ENCODE peak calls at places on chromosomes 7 and 10, in ten cellular contexts. X is HS-27A, P is T-cell, I is mucosa of descending colon, E is natural killer cell, Y is osteocyte, V is Calu3, B is fibroblast of lung, S is IMR-90, R is NCI-H1105. D is an unnamed sample.

GRCh38 chr7:20030915-20031362 is 186.2 kb downstream of the MACC1 start:
- DNase-seq in X (no peak), P (no peak), I (no peak), E (no peak), Y (no peak), V (no peak), B (peak; percentile 84), S (peak; percentile 50), R (no peak), D (no peak)

GRCh38 chr7:92567460-92567859 is 22.7 kb downstream of the FAM133B start:
- DNase-seq in X (no peak), P (no peak), I (no peak), E (no peak), Y (no peak), V (no peak), B (peak; percentile 14), S (peak; percentile 59), R (no peak), D (no peak)

GRCh38 chr7:101924171-101924570 is 106.7 kb downstream of the CUX1 start:
- DNase-seq in X (no peak), P (no peak), I (no peak), E (no peak), Y (no peak), V (no peak), B (peak; percentile 88), S (peak; percentile 86), R (no peak), D (no peak)

GRCh38 chr7:150417863-150418262 is 32.6 kb upstream of the GIMAP8 start:
- DNase-seq in X (no peak), P (no peak), I (no peak), E (no peak), Y (no peak), V (no peak), B (no peak), S (no peak), R (no peak), D (no peak)

GRCh38 chr10:88466786-88467185 is 116.3 kb downstream of the RNLS start:
- DNase-seq in X (no peak), P (no peak), I (no peak), E (no peak), Y (no peak), V (no peak), B (no peak), S (no peak), R (no peak), D (no peak)

GRCh38 chr7:55733584-55733983 is 129.0 kb downstream of the SEPTIN14 start:
- DNase-seq in X (no peak), P (no peak), I (no peak), E (no peak), Y (no peak), V (no peak), B (peak; percentile 76), S (peak; percentile 6), R (no peak), D (no peak)

GRCh38 chr7:100171087-100171681 is 2.8 kb upstream of the GAL3ST4 start:
- DNase-seq in X (no peak), P (no peak), I (peak; percentile 67), E (no peak), Y (no peak), V (no peak), B (no peak), S (no peak), R (no peak), D (no peak)

GRCh38 chr10:97116534-97117162 is 69.1 kb downstream of the SLIT1 start:
- DNase-seq in X (no peak), P (no peak), I (no peak), E (no peak), Y (no peak), V (no peak), B (no peak), S (no peak), R (no peak), D (no peak)

GRCh38 chr7:137836113-137836509 is 10.7 kb downstream of the DGKI start:
- DNase-seq in X (no peak), P (no peak), I (no peak), E (no peak), Y (no peak), V (no peak), B (peak; percentile 63), S (peak; percentile 76), R (no peak), D (no peak)

GRCh38 chr10:116331815-116332214 is 7.6 kb downstream of the CCDC172 start:
- DNase-seq in X (no peak), P (no peak), I (no peak), E (no peak), Y (no peak), V (no peak), B (no peak), S (no peak), R (no peak), D (no peak)

GRCh38 chr10:88852327-88852726 is 683 bp upstream of the ANKRD22 start:
- DNase-seq in X (no peak), P (no peak), I (no peak), E (no peak), Y (no peak), V (no peak), B (no peak), S (no peak), R (no peak), D (no peak)

GRCh38 chr10:103256613-103257012 is 10.9 kb downstream of the RPEL1 start:
- DNase-seq in X (no peak), P (no peak), I (no peak), E (no peak), Y (no peak), V (no peak), B (no peak), S (no peak), R (no peak), D (no peak)

GRCh38 chr7:47485640-47486435 is 96.1 kb downstream of the TNS3 start:
- DNase-seq in X (no peak), P (no peak), I (no peak), E (no peak), Y (no peak), V (peak; percentile 75), B (peak; percentile 46), S (peak; percentile 45), R (no peak), D (peak; percentile 90)

GRCh38 chr7:34036069-34036920 is 131.0 kb downstream of the BMPER start:
- DNase-seq in X (no peak), P (no peak), I (peak; percentile 75), E (no peak), Y (no peak), V (peak; percentile 81), B (peak; percentile 66), S (peak; percentile 33), R (no peak), D (peak; percentile 74)

GRCh38 chr7:37901890-37902524 is 14.6 kb downstream of the SFRP4 start:
- DNase-seq in X (peak; percentile 30), P (no peak), I (no peak), E (no peak), Y (no peak), V (no peak), B (peak; percentile 85), S (peak; percentile 4), R (no peak), D (no peak)

GRCh38 chr7:129423700-129424410 is 10.4 kb upstream of the STRIP2 start:
- DNase-seq in X (no peak), P (no peak), I (no peak), E (no peak), Y (no peak), V (no peak), B (peak; percentile 22), S (peak; percentile 25), R (peak; percentile 27), D (no peak)

GRCh38 chr10:114301177-114301576 is 62.1 kb downstream of the VWA2 start:
- DNase-seq in X (no peak), P (no peak), I (no peak), E (no peak), Y (no peak), V (no peak), B (no peak), S (no peak), R (no peak), D (no peak)

GRCh38 chr7:109757713-109758112 is 1188.0 kb downstream of the DNAJB9 start:
- DNase-seq in X (no peak), P (no peak), I (no peak), E (no peak), Y (no peak), V (no peak), B (no peak), S (no peak), R (no peak), D (no peak)

GRCh38 chr10:96491303-96491702 is 22.4 kb downstream of the TLL2 start:
- DNase-seq in X (no peak), P (no peak), I (no peak), E (no peak), Y (no peak), V (no peak), B (no peak), S (no peak), R (no peak), D (no peak)

GRCh38 chr7:150430465-150431085 is 19.9 kb upstream of the GIMAP8 start:
- DNase-seq in X (no peak), P (no peak), I (no peak), E (no peak), Y (peak; percentile 65), V (no peak), B (no peak), S (peak; percentile 12), R (no peak), D (no peak)

D was measured in left lobe of liver.